ENCODE peak calls at places on chromosome 22, in eight cellular contexts. N is sigmoid colon, R is suprapubic skin, O is prostate gland, Q is upper lobe of left lung, C is breast epithelium, V is K562, G is spleen. A is an unnamed sample. For H3K4me1, the result is how much of the 10 kb centered on the place peaks cover.

GRCh38 chr22:39802682-39803081 is 90.9 kb downstream of the ENTHD1 start:
- DNase-seq in N (no peak), R (no peak), O (no peak), Q (no peak), C (no peak), V (no peak), G (no peak), A (no peak)

GRCh38 chr22:39117585-39118191 is 20.6 kb downstream of the APOBEC3H start:
- DNase-seq in N (peak), R (no peak), O (peak), Q (no peak), C (no peak), V (peak), G (peak), A (peak)

GRCh38 chr22:40022536-40023225 is 27.9 kb downstream of the FAM83F start:
- DNase-seq in N (no peak), R (no peak), O (peak), Q (no peak), C (peak), V (no peak), G (peak), A (peak)

GRCh38 chr22:27801616-27802388 is at the start of gene MN1:
- DNase-seq in N (no peak), R (no peak), O (no peak), Q (peak), C (no peak), V (no peak), G (no peak), A (peak)

GRCh38 chr22:22666307-22667091 is 22.1 kb downstream of the GGTLC2 start:
- DNase-seq in N (no peak), R (no peak), O (no peak), Q (no peak), C (no peak), V (peak), G (no peak), A (peak)

GRCh38 chr22:21972806-21973205 is 9.8 kb downstream of the TOP3B start:
- DNase-seq in N (no peak), R (no peak), O (no peak), Q (peak), C (no peak), V (no peak), G (no peak), A (no peak)

GRCh38 chr22:47460870-47461269 is 698.4 kb downstream of the TBC1D22A start:
- DNase-seq in N (no peak), R (no peak), O (no peak), Q (no peak), C (no peak), V (no peak), G (no peak), A (no peak)

GRCh38 chr22:47605441-47605840 is 843.0 kb downstream of the TBC1D22A start:
- DNase-seq in N (peak), R (peak), O (no peak), Q (no peak), C (peak), V (no peak), G (peak), A (peak)

GRCh38 chr22:24421428-24421931 is 5.9 kb upstream of the ADORA2A start:
- DNase-seq in N (no peak), R (no peak), O (no peak), Q (no peak), C (no peak), V (peak), G (no peak), A (no peak)

GRCh38 chr22:45473626-45474237 is 29.0 kb upstream of the FBLN1 start:
- DNase-seq in N (no peak), R (no peak), O (no peak), Q (no peak), C (no peak), V (no peak), G (peak), A (no peak)

GRCh38 chr22:45475876-45476514 is 26.7 kb upstream of the FBLN1 start:
- DNase-seq in N (no peak), R (peak), O (no peak), Q (no peak), C (no peak), V (no peak), G (peak), A (no peak)

GRCh38 chr22:45477366-45478107 is 25.1 kb upstream of the FBLN1 start:
- DNase-seq in N (no peak), R (peak), O (no peak), Q (no peak), C (no peak), V (no peak), G (peak), A (no peak)

GRCh38 chr22:45476814-45477213 is 25.9 kb upstream of the FBLN1 start:
- DNase-seq in N (no peak), R (no peak), O (no peak), Q (no peak), C (no peak), V (no peak), G (no peak), A (no peak)

DNA sequence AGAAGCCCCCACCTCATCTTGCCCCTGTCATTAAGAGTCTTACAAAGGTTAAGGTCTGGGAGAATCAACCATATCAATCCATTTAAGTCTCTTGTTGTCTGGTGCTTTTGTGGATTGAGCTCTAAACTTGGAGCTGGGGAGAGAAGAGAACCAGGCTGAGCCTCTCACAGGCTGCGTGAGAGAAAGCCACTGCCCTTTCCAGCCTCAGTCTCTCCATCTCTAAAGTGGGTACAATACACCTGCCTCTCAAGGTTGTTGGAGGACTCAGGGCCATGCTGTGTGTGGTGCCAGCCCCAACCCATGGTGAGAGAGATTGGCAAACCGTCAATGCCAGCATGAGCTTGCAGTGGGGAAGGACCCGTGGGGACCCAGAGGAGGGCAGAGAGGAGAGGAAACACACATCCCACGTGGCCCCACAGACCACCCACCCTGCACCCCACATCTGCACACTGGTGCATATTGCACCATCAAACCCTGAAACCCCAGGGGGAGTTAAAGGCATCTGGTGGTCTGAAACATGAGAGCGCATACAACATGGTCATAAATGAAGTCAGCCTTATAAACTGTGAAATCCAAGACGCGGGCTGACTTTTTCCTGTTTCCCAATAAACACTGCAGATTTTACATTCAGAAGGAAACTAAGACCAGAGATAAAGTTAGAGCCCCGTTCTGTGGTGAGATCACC is 27.5 kb upstream of the FBLN1 start:
- DNase-seq in N (no peak), R (no peak), O (no peak), Q (no peak), C (no peak), V (no peak), G (peak), A (no peak)
- H3K4me1 ChIP-seq in N (under half), R (under half), O (under half), Q (under half), C (under half), V (under half), G (under half), A (under half)

GRCh38 chr22:44147821-44148574 is 32.7 kb upstream of the PARVG start:
- DNase-seq in N (peak), R (no peak), O (no peak), Q (no peak), C (no peak), V (no peak), G (no peak), A (no peak)

GRCh38 chr22:44145544-44145943 is 35.2 kb upstream of the PARVG start:
- DNase-seq in N (peak), R (no peak), O (no peak), Q (no peak), C (no peak), V (no peak), G (no peak), A (no peak)

GRCh38 chr22:44144046-44144569 is 36.6 kb upstream of the PARVG start:
- DNase-seq in N (no peak), R (no peak), O (no peak), Q (no peak), C (no peak), V (no peak), G (no peak), A (no peak)

GRCh38 chr22:44147036-44147645 is 33.6 kb upstream of the PARVG start:
- DNase-seq in N (no peak), R (no peak), O (no peak), Q (no peak), C (no peak), V (no peak), G (no peak), A (no peak)

DNA sequence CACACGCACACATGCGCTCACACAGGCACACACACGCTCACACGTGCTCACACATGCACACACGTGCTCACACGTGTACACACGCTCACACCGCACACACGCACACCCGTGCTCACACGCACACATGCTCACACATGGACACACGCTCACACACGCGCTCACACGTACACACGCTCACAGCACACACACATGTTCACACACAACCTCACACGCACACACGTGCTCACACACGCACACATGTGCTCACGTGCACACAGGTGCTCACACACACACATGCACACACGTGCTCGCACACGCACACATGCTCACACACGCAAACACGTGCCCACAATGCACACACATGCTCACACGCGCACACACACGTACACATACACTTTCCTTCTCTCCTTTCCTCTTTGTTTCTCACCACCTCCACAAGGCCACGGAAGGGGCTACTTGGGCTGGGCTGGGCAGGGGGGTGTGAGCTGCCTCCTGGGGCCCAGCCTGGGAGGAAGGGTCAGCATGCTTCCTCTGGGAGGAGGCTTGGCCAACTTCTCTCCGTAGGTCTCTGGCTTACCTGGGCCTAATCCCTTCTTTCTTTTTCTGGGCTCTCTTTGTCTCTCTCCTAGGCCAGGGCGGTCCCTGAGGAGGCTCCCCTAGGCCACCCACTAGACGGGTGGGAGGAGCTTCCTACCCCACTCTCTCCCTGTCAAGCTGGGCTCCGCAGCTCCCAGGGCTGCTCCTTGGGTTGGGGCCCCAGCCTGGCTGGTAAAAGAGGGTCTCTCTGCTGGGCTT is 34.5 kb upstream of the PARVG start:
- DNase-seq in N (no peak), R (no peak), O (no peak), Q (no peak), C (no peak), V (no peak), G (no peak), A (no peak)
- TF ChIP-seq POLR2AphosphoS5 in N (no peak), R (no peak), O (no peak), Q (no peak), C (no peak), V (no peak), G (no peak), A (no peak)

DNA sequence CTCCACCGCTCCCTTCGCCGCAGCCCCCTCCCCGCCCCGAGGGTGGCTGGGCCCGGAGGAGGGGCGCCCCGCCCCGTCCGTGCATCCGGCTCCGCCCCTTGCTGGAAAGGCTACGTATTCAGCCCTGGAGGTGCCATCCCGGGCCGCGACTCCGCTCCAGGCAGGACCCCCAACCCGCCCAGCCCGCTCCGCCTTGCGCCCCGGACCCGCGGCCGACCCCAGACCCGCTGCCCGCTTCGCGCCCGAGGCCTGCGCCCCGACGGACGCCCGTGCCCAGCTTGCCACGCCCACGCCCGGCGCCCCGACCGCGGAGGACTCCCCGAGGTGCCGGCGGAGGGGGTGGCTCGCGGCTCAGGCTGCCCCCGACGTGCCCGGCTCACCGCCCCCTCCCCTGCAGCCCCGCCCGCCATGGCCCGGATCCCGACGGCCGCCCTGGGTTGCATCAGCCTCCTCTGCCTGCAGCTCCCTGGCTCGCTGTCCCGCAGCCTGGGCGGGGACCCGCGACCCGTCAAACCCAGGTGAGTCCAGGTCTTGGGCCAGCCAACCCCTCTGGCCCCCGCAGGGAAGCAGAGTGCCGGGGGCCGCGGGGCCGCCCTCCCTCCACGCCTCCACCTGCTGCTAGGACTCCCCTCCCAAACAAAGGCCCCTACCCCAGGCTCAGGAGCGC is at the start of gene ADM2:
- DNase-seq in N (no peak), R (no peak), O (peak), Q (peak), C (no peak), V (peak), G (peak), A (peak)
- H3K4me1 ChIP-seq in N (under half), R (under half), O (under half), Q (under half), C (under half), V (under half), G (under half), A (under half)

GRCh38 chr22:19149047-19149883 is 827 bp downstream of the GSC2 start:
- DNase-seq in N (no peak), R (no peak), O (no peak), Q (peak), C (no peak), V (peak), G (peak), A (no peak)
- TF ChIP-seq POLR2AphosphoS5 in N (no peak), R (no peak), O (no peak), Q (no peak), C (no peak), V (no peak), G (no peak), A (no peak)

DNA sequence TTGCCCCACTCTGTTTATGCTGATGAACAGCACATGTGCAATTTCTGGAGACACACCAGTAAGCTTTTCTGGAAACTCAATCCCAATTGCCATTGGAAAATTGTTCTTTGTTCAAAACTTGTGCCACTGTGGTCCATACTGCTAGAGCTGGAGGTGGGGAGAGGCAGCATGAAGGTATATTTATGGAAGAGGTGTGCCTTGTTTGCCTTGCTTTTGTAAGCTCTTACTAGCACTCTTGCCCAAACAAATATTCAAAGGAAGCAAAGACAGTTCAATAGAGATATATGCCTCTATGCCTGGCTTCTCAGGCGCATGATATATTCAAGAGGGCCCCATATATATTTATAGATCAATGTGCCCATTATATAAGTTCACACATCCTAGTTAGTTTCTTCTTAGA is 42.7 kb downstream of the TIMP3 start:
- DNase-seq in N (no peak), R (no peak), O (no peak), Q (no peak), C (no peak), V (no peak), G (no peak), A (no peak)
- H3K4me1 ChIP-seq in N (under half), R (half or more), O (under half), Q (half or more), C (under half), V (under half), G (under half), A (under half)

GRCh38 chr22:42346722-42347121 is 76.3 kb upstream of the TCF20 start:
- DNase-seq in N (no peak), R (no peak), O (no peak), Q (no peak), C (no peak), V (no peak), G (no peak), A (no peak)

GRCh38 chr22:42344391-42344861 is 74.0 kb upstream of the TCF20 start:
- DNase-seq in N (peak), R (no peak), O (peak), Q (peak), C (no peak), V (no peak), G (peak), A (peak)

GRCh38 chr22:42345458-42345857 is 75.0 kb upstream of the TCF20 start:
- DNase-seq in N (no peak), R (no peak), O (no peak), Q (no peak), C (no peak), V (no peak), G (peak), A (no peak)

GRCh38 chr22:42350373-42350772 is 79.9 kb upstream of the TCF20 start:
- DNase-seq in N (no peak), R (no peak), O (no peak), Q (no peak), C (no peak), V (no peak), G (no peak), A (no peak)

DNA sequence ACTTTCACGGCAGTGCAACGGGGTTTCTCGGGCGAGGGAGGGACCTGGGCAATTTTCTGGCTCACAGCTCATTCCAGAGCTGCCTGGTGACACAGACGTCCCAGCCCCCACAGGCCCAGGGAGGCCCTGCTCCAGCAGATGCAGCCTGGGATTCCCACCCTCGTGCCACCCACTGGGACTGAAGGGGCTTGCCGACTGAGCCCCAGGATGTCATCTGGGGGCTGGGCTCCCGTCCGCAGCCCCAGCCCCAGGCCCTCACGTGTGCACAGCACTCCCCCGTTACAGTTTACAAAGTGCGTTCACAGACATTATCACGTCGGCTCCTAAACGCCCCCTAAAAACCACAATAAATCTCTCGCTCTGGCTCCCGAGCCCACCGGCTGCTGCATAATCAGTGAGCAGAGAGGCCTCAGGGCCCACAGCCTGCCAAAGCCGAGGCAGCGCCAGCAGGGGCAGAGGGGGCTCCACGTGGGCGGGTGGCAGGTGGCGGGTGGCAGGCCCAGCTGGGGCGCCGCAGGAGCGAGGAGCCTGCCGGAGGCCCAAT is 76.9 kb upstream of the TCF20 start:
- DNase-seq in N (no peak), R (no peak), O (no peak), Q (no peak), C (no peak), V (no peak), G (no peak), A (no peak)
- TF ChIP-seq POLR2AphosphoS5 in N (no peak), R (no peak), O (no peak), Q (no peak), C (no peak), V (no peak), G (no peak), A (no peak)

DNA sequence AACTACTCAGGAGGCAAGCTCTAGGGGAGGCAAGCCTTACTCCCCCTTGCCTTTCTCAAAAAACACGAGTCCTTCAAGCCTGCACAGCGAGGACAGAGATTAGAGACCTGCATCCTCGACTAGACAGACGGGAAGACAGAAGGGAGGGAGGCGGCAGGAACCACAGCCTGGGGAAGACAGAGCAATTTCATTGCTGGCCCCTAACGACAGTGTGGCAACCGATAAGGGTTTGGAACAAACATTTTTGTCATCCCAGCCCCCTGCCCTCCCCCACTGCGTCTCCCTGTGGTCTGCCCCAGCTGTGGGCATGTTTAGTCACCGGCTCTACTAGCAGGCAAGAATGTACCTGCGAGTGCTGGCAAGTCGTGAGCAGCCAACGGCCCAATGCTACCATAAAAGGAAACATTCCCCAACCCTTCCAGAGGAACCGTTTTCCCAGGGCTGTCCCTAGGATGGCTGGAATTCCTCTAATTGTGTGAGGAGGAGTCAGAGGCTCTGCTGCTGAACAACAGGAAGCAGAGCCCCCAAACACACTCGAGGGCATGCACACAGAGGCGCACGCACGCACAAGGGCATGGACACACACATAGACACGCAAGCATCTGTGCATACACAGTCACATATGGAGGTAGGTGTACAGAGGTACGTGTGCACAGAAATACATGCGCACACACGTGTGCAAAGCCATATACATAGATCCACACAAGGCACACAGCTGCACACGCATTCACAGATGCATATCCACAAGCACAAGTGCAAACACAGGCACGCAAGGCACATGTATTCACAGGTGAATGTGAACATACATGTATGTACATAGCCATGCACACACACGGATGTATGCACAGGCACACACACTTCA is 58.3 kb downstream of the MYH9 start:
- DNase-seq in N (no peak), R (no peak), O (peak), Q (no peak), C (peak), V (peak), G (peak), A (peak)
- H3K4me1 ChIP-seq in N (under half), R (half or more), O (half or more), Q (half or more), C (half or more), V (half or more), G (half or more), A (half or more)

A was measured in stomach.